ENCODE peak calls at places on chromosome 11, in six cellular contexts. B is HCT116, S is endothelial cell of umbilical vein, Q is H9, R is sigmoid colon, Y is tibial nerve. M is an unnamed sample.
A peak's percentile ranks its signal among the peaks of the same experiment; 100 is the strongest.

GRCh38 chr11:61090521-61090920 is 11.8 kb upstream of the CD5 start:
- DNase-seq in B (no peak), S (no peak), Q (no peak), R (no peak), Y (no peak), M (no peak)

GRCh38 chr11:267491-267994 is 10.7 kb upstream of the NLRP6 start:
- DNase-seq in B (no peak), S (no peak), Q (no peak), R (peak; percentile 84), Y (peak; percentile 53), M (no peak)

GRCh38 chr11:6531267-6531752 is 34.2 kb downstream of the DNHD1 start:
- DNase-seq in B (peak; percentile 45), S (peak; percentile 75), Q (no peak), R (no peak), Y (peak; percentile 50), M (no peak)

GRCh38 chr11:102592634-102593581 is 32.2 kb downstream of the MMP20 start:
- DNase-seq in B (peak; percentile 64), S (peak; percentile 46), Q (peak; percentile 37), R (no peak), Y (no peak), M (no peak)

GRCh38 chr11:22130462-22131053 is 62.3 kb upstream of the ANO5 start:
- DNase-seq in B (no peak), S (no peak), Q (no peak), R (no peak), Y (no peak), M (no peak)

GRCh38 chr11:2745511-2745910 is 45.7 kb upstream of the KCNQ1OT1 start:
- DNase-seq in B (no peak), S (no peak), Q (no peak), R (peak; percentile 54), Y (no peak), M (no peak)

GRCh38 chr11:121194731-121195596 is 93.9 kb downstream of the TECTA start:
- DNase-seq in B (peak; percentile 63), S (peak; percentile 64), Q (peak; percentile 53), R (no peak), Y (peak; percentile 77), M (peak; percentile 41)

GRCh38 chr11:92865352-92865751 is 104.1 kb upstream of the MTNR1B start:
- DNase-seq in B (no peak), S (no peak), Q (no peak), R (no peak), Y (peak; percentile 26), M (no peak)

GRCh38 chr11:9076661-9077060 is 14.7 kb downstream of the SCUBE2 start:
- DNase-seq in B (no peak), S (no peak), Q (no peak), R (no peak), Y (no peak), M (no peak)

GRCh38 chr11:114027396-114027795 is 32.1 kb upstream of the ZBTB16 start:
- DNase-seq in B (no peak), S (no peak), Q (no peak), R (peak; percentile 88), Y (no peak), M (no peak)

GRCh38 chr11:107591098-107591445 is at the start of gene ELMOD1:
- DNase-seq in B (no peak), S (peak; percentile 46), Q (peak; percentile 63), R (peak; percentile 73), Y (no peak), M (peak; percentile 63)

GRCh38 chr11:1442163-1442562 is 44.4 kb downstream of the MOB2 start:
- DNase-seq in B (no peak), S (no peak), Q (peak; percentile 74), R (no peak), Y (no peak), M (no peak)

GRCh38 chr11:121582296-121582695 is 129.5 kb upstream of the SORL1-AS1 start:
- DNase-seq in B (no peak), S (no peak), Q (no peak), R (no peak), Y (peak; percentile 16), M (no peak)

GRCh38 chr11:122453586-122453985 is 201.9 kb upstream of the UBASH3B start:
- DNase-seq in B (no peak), S (no peak), Q (no peak), R (no peak), Y (no peak), M (no peak)

GRCh38 chr11:62150887-62151736 is 27.3 kb downstream of the INCENP start:
- DNase-seq in B (no peak), S (no peak), Q (no peak), R (no peak), Y (no peak), M (no peak)

GRCh38 chr11:15845261-15845660 is 511.1 kb downstream of the SOX6 start:
- DNase-seq in B (no peak), S (no peak), Q (peak; percentile 54), R (no peak), Y (no peak), M (no peak)

GRCh38 chr11:128251140-128251539 is 336.2 kb downstream of the ETS1 start:
- DNase-seq in B (no peak), S (no peak), Q (no peak), R (no peak), Y (no peak), M (no peak)

GRCh38 chr11:80846442-80846841 is 1405.6 kb upstream of the TENM4 start:
- DNase-seq in B (no peak), S (peak; percentile 9), Q (no peak), R (no peak), Y (no peak), M (no peak)

GRCh38 chr11:3169235-3169951 is 4.3 kb upstream of the OSBPL5 start:
- DNase-seq in B (peak; percentile 21), S (peak; percentile 61), Q (peak; percentile 73), R (peak; percentile 79), Y (peak; percentile 49), M (no peak)

GRCh38 chr11:15688351-15688792 is 573.6 kb downstream of the INSC start:
- DNase-seq in B (no peak), S (no peak), Q (no peak), R (no peak), Y (peak; percentile 69), M (no peak)

GRCh38 chr11:11731311-11732083 is 109.7 kb upstream of the GALNT18 start:
- DNase-seq in B (peak; percentile 68), S (no peak), Q (no peak), R (no peak), Y (no peak), M (no peak)

GRCh38 chr11:75107187-75107586 is 10.5 kb upstream of the OR2AT4 start:
- DNase-seq in B (no peak), S (no peak), Q (no peak), R (no peak), Y (no peak), M (no peak)

GRCh38 chr11:86243377-86243776 is 1.2 kb upstream of the EED start:
- DNase-seq in B (no peak), S (no peak), Q (no peak), R (no peak), Y (no peak), M (no peak)

GRCh38 chr11:67745181-67745726 is 70.8 kb upstream of the ALDH3B2 start:
- DNase-seq in B (no peak), S (no peak), Q (no peak), R (no peak), Y (no peak), M (no peak)

GRCh38 chr11:114063829-114064201 is 4.3 kb downstream of the ZBTB16 start:
- DNase-seq in B (no peak), S (no peak), Q (no peak), R (peak; percentile 72), Y (no peak), M (no peak)

GRCh38 chr11:28547395-28547794 is 439.2 kb downstream of the METTL15 start:
- DNase-seq in B (no peak), S (no peak), Q (no peak), R (no peak), Y (no peak), M (no peak)

GRCh38 chr11:113615773-113616172 is 90.3 kb downstream of the TMPRSS5 start:
- DNase-seq in B (no peak), S (no peak), Q (no peak), R (no peak), Y (no peak), M (no peak)

GRCh38 chr11:111623527-111624030 is 21.3 kb downstream of the SIK2 start:
- DNase-seq in B (no peak), S (no peak), Q (no peak), R (no peak), Y (no peak), M (no peak)

GRCh38 chr11:112161012-112161411 is 2.9 kb downstream of the IL18 start:
- DNase-seq in B (no peak), S (no peak), Q (no peak), R (no peak), Y (no peak), M (no peak)

GRCh38 chr11:706439-706956 is 467 bp downstream of the EPS8L2 start:
- DNase-seq in B (no peak), S (no peak), Q (peak; percentile 44), R (no peak), Y (no peak), M (no peak)

GRCh38 chr11:7977251-7977917 is 9.8 kb upstream of the EIF3F start:
- DNase-seq in B (no peak), S (peak; percentile 84), Q (no peak), R (no peak), Y (no peak), M (no peak)

GRCh38 chr11:130442728-130443127 is 5.7 kb upstream of the ADAMTS15 start:
- DNase-seq in B (no peak), S (no peak), Q (no peak), R (no peak), Y (no peak), M (no peak)

GRCh38 chr11:22711880-22712279 is 45.5 kb downstream of the GAS2 start:
- DNase-seq in B (no peak), S (peak; percentile 17), Q (no peak), R (no peak), Y (no peak), M (no peak)

DNA sequence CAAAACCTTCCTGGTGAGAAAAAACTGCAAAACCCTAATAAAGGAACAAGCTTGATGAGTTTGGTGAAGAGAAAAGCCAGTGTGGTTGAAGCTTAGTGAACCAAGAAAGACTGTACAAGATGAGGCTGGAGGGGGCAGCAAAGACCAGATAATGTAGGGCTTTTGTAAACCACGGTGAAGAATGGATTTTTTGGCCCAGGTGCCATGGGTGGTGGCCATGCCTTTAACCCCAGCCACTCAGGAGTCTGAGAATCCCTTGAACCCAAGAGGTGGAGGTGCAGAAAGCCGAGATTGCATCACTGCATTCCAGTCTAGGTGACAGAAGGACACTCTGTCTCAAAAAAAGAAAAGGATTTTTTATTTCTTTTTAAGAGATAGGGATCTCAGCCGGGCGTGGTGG is 5.0 kb upstream of the ZDHHC5 start:
- DNase-seq in B (no peak), S (no peak), Q (no peak), R (no peak), Y (no peak), M (no peak)
- TF ChIP-seq CTCF in B (peak; percentile 34), S (no peak), Q (peak; percentile 48), R (no peak), Y (no peak), M (no peak)

GRCh38 chr11:76347391-76347790 is 33.5 kb downstream of the THAP12 start:
- DNase-seq in B (no peak), S (no peak), Q (no peak), R (no peak), Y (no peak), M (no peak)
- TF ChIP-seq CTCF in B (no peak), S (no peak), Q (no peak), R (no peak), Y (no peak), M (no peak)

GRCh38 chr11:118530180-118530682 is 761 bp upstream of the TMEM25 start:
- DNase-seq in B (no peak), S (peak; percentile 53), Q (no peak), R (no peak), Y (no peak), M (no peak)
- TF ChIP-seq CTCF in B (no peak), S (no peak), Q (no peak), R (no peak), Y (no peak), M (no peak)

GRCh38 chr11:17735823-17736772 is 1.5 kb downstream of the KCNC1 start:
- DNase-seq in B (no peak), S (no peak), Q (peak; percentile 52), R (peak; percentile 53), Y (no peak), M (no peak)
- TF ChIP-seq CTCF in B (no peak), S (peak; percentile 41), Q (peak; percentile 68), R (no peak), Y (no peak), M (peak; percentile 50)

M was measured in progenitor cell of endocrine pancreas.